ENCODE peak calls at places on chromosomes 11 and 22, in five cellular contexts. L is HepG2, D is K562, F is GM12878, M is H1. P is an unnamed sample.

GRCh38 chr11:128731041-128731663 is 37.3 kb downstream of the FLI1 start:
- DNase-seq in F (no peak), L (no peak), M (no peak), D (no peak), P (no peak)

GRCh38 chr11:15826826-15827225 is 529.5 kb downstream of the SOX6 start:
- DNase-seq in L (no peak), F (no peak), M (peak; percentile 39), D (peak; percentile 58), P (peak; percentile 63)

GRCh38 chr11:115996808-115997188 is 492.6 kb upstream of the CADM1 start:
- DNase-seq in F (no peak), D (no peak), M (no peak), L (no peak), P (no peak)

GRCh38 chr11:4826425-4826824 is 5.3 kb downstream of the OR51F2 start:
- DNase-seq in M (no peak), L (no peak), D (peak; percentile 4), F (no peak), P (no peak)

GRCh38 chr11:16584569-16584968 is 153.9 kb upstream of the C11orf58 start:
- DNase-seq in D (no peak), M (no peak), L (no peak), F (no peak), P (no peak)

GRCh38 chr11:35165416-35166368 is 26.7 kb downstream of the CD44 start:
- DNase-seq in L (no peak), D (no peak), M (no peak), F (peak; percentile 99), P (no peak)

GRCh38 chr11:22832315-22833041 is 2.9 kb upstream of the SVIP start:
- DNase-seq in L (peak; percentile 15), D (no peak), M (no peak), F (no peak), P (no peak)

GRCh38 chr11:71114124-71114851 is 138.1 kb downstream of the SHANK2 start:
- DNase-seq in D (no peak), F (no peak), L (no peak), M (no peak), P (no peak)

GRCh38 chr11:133821776-133822175 is 23.5 kb downstream of the SPATA19 start:
- DNase-seq in L (peak; percentile 48), F (no peak), D (peak; percentile 64), M (peak; percentile 66), P (peak; percentile 66)

GRCh38 chr11:111676878-111677585 is 74.8 kb downstream of the SIK2 start:
- DNase-seq in M (no peak), L (no peak), D (no peak), F (no peak), P (no peak)

GRCh38 chr22:41762980-41763779 is 37.3 kb upstream of the CCDC134 start:
- DNase-seq in F (no peak), M (peak; percentile 67), L (peak; percentile 39), D (peak; percentile 68), P (no peak)

GRCh38 chr22:17858033-17858432 is 83.8 kb upstream of the BID start:
- DNase-seq in L (no peak), F (no peak), D (no peak), M (no peak), P (no peak)

GRCh38 chr22:25202290-25202921 is 2.7 kb downstream of the CRYBB3 start:
- DNase-seq in F (peak; percentile 8), M (peak; percentile 54), L (peak; percentile 59), D (peak; percentile 60), P (peak; percentile 89)

GRCh38 chr11:70569173-70569890 is 171.0 kb downstream of the CTTN start:
- DNase-seq in F (no peak), M (no peak), L (no peak), D (no peak), P (no peak)

GRCh38 chr11:19817870-19818269 is 105.2 kb downstream of the NAV2 start:
- DNase-seq in M (peak; percentile 51), F (no peak), L (no peak), D (no peak), P (no peak)

GRCh38 chr11:57251491-57252104 is 14.5 kb upstream of the APLNR start:
- DNase-seq in D (peak; percentile 83), L (no peak), M (no peak), F (no peak), P (no peak)

GRCh38 chr11:19768815-19769214 is 56.2 kb downstream of the NAV2 start:
- DNase-seq in L (no peak), D (no peak), M (no peak), F (no peak), P (no peak)

GRCh38 chr11:8094656-8095055 is 13.6 kb downstream of the TUB start:
- DNase-seq in D (no peak), F (no peak), M (no peak), L (no peak), P (no peak)

GRCh38 chr11:8091671-8092070 is 10.7 kb downstream of the TUB start:
- DNase-seq in M (no peak), F (no peak), D (no peak), L (no peak), P (no peak)

GRCh38 chr11:8090756-8091155 is 9.7 kb downstream of the TUB start:
- DNase-seq in F (no peak), L (peak; percentile 20), D (peak; percentile 48), M (peak; percentile 44), P (peak; percentile 79)

GRCh38 chr11:8093931-8094575 is 13.0 kb downstream of the TUB start:
- DNase-seq in L (no peak), M (no peak), D (no peak), F (no peak), P (no peak)

DNA sequence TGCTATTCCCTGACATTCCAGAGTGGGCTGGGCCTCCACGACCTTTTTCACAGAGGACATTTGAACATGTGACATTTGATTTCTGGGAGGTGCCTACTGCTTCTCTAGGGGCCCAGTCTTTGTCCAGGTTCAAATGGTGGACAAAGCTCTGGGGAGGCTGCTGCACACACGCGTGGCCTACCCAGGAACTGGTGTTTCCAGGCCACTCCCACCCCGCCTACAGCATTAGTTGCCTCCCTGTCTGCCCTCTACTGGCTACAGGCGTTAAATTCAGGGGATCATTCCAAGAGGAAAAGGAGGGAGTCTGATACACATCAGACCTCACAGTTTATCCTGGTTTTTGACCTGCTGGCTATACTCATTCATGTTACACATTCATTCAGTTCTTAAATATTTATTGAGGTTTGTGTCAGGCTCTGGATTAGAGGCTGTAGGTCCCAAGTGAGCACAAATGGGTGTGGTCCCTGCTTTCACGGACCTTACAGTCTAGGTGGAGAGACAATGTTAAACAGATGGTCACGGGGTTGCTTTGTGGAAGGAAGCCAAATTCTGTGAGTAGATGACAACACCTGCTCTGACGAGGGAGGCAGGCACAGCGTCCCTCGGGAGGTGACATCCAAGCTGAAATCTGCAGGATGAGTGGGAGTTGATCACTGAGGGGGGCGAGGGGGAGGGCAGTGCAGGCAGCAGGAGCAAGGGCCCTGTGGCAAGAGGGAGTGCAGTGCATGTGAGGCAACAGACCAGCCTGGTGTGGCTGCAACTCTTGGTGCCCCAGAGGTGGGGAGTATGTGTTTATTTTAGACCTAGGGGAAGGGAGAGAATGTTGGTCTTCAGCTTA is 11.8 kb downstream of the TUB start:
- DNase-seq in D (peak; percentile 73), F (no peak), M (no peak), L (peak; percentile 58), P (peak; percentile 90)
- TF ChIP-seq TAF1 in D (no peak), F (no peak), M (no peak), L (no peak), P (peak; percentile 20)

DNA sequence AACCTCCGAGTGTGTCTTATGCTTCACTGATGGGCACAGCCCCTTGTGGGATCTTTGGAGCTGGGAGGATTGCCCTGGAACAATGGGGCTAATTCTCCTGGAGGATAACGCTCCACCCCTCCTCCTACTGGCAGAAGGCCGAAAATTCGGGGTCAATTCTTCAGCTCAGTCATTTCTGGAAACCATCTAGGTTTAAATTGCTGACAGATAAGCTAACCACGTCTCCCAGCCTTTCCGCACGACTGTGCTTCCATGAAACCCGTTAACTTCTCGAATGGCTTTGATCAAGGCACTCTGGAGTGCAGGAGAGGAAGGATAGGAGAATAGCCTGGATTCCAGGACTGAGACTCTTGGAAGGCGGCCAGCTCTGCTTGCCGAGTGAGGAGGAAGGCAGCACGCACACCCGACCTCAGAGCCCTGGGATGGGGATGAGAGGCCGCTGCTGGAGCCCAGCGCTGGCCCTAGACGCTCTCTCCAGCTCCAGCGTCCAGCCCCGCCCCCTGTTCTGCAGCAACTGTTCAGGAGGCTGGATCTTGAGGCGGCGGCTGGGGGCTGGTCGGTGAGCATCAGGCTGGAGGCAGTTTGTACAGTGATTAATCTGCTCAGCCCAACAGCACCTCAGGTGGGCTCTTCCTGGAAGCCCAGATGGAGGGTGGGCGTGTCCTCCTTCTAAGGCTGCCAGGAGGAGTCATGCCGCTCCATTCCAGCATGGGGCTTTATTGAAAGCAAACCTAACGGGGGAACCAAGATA is 176.7 kb upstream of the NCAM1 start:
- DNase-seq in M (no peak), F (no peak), D (no peak), L (no peak), P (peak; percentile 84)
- H3K4me3 ChIP-seq in M (no peak overlapping the region), F (no peak overlapping the region), D (no peak overlapping the region), L (no peak overlapping the region), P (peak overlapping the region; percentile 44)

DNA sequence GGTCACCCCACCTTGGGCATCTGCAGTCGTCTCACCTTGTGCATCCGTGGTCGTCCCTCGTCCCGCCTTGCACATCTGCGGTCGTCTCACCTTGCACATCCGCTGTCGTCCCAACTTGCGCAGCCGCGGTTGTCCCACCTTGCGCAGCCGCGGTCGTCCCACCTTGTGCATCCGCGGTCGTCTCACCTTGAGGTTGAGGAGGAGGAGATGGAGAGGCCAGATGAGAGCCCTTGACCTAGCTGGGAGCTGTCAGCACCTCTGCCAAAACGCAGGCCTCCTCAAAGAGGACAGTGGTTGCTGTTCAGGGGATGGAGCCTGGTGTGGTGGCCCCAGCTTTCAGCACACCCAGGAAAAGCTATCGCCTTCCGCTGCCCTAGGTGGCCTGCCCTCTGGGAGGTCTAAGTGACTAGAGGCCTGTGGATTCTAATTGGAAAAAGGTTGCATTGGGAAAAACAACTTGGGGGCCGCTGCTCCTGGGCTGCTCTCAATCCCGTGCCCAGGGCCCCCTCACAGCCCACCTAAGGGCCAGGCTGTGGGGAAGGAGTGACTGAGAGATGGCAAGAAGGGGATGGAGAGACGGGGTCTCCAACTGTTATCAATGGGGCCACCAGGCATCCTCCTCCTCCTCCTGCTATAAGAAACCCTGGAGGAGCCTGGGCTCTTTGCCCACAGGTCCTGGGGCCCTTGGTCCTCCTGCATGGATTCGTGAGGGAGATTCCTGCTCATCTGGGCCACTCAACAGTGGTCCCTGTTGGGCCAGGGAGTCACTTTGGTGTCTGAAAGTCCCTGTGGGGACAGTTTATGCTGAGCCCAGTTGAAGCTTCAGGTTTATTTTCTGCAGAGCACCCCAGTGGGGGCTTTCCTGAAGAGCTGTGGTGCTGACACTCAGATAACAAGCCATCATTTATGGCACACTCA is 90.9 kb downstream of the MYEOV start:
- DNase-seq in F (no peak), L (no peak), M (no peak), D (no peak), P (peak; percentile 14)
- TF ChIP-seq TAF1 in F (no peak), L (no peak), M (no peak), D (no peak), P (no peak)

DNA sequence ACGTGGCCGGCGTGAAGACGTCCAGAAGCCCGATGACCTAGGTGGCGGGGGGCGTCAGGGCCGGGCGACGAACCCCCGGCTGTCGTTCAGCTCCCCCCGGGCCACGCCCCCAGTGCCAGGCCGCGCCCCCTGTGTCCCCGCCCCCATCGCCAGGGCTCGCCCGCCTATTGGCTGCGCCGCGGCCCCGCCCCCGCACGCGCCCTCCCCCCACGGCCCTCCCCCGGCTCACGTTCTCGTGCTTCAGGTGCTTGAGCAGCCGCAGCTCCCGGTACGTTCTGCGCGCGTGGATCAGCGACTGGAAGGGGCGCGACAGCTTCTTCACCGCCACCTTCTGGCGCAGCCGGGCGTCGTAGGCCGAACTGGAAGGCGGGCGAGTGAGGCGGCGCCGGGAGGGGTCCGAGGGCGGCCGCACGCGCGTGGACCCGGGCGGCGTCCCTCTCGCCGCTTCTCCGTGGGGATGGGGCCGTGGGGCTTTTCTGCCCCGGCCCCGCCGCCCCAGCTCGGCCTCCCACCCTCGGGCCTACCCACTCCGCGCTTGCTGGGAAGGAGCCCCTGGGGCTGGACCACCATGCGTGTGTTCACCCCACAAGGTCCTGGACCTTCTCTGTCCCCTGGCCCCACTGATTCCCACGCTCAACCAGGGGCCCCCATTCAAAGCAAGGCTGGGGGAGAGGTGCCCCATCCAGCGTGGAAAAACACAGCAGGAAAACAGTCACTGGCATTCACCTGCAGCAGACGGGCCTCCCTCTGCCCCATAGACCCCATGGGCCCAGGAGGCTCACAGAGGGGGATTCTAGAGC is 2.4 kb downstream of the MAPK11 start:
- DNase-seq in F (no peak), D (peak; percentile 68), L (no peak), M (no peak), P (peak; percentile 68)
- H3K4me3 ChIP-seq in F (no peak overlapping the region), D (peak overlapping the region; percentile 11), L (peak overlapping the region; percentile 48), M (no peak overlapping the region), P (no peak overlapping the region)

P was measured in SK-N-SH.